ENCODE peak calls at places on chromosome X, in four cellular contexts. One of them, this sample, is unnamed.

GRCh38 chrX:130885996-130886395 is 17.0 kb downstream of the ENOX2 start:
- DNase-seq in endothelial cell: no peak
- DNase-seq in A549: no peak
- DNase-seq in IMR-90: no peak
- DNase-seq in this sample: no peak

GRCh38 chrX:106933538-106933961 is 13.3 kb downstream of the CLDN2 start:
- DNase-seq in IMR-90: peak; percentile 52
- DNase-seq in endothelial cell: no peak
- DNase-seq in A549: peak; percentile 61
- DNase-seq in this sample: no peak

GRCh38 chrX:42755820-42756219 is 22.1 kb downstream of the PPP1R2C start:
- DNase-seq in IMR-90: peak; percentile 42
- DNase-seq in endothelial cell: no peak
- DNase-seq in A549: peak; percentile 1
- DNase-seq in this sample: peak; percentile 82

GRCh38 chrX:119687661-119688413 is 5.1 kb downstream of the SEPTIN6 start:
- DNase-seq in A549: no peak
- DNase-seq in IMR-90: no peak
- DNase-seq in endothelial cell: no peak
- DNase-seq in this sample: no peak

GRCh38 chrX:2401201-2401589 is 99.6 kb downstream of the DHRSX start:
- DNase-seq in A549: no peak
- DNase-seq in IMR-90: no peak
- DNase-seq in endothelial cell: no peak
- DNase-seq in this sample: peak; percentile 41

GRCh38 chrX:40501456-40501855 is 79.3 kb upstream of the ATP6AP2 start:
- DNase-seq in endothelial cell: no peak
- DNase-seq in A549: no peak
- DNase-seq in IMR-90: no peak
- DNase-seq in this sample: no peak

GRCh38 chrX:110276778-110277177 is 41.1 kb downstream of the AMMECR1 start:
- DNase-seq in endothelial cell: no peak
- DNase-seq in IMR-90: no peak
- DNase-seq in A549: no peak
- DNase-seq in this sample: no peak

GRCh38 chrX:148310402-148311200 is 189.8 kb upstream of the AFF2 start:
- DNase-seq in A549: no peak
- DNase-seq in endothelial cell: no peak
- DNase-seq in IMR-90: no peak
- DNase-seq in this sample: no peak

GRCh38 chrX:102154900-102155805 is 624 bp downstream of the BEX5 start:
- DNase-seq in A549: no peak
- DNase-seq in endothelial cell: peak; percentile 28
- DNase-seq in IMR-90: no peak
- DNase-seq in this sample: no peak

GRCh38 chrX:124240422-124240821 is 92.0 kb upstream of the TEX13D start:
- DNase-seq in A549: no peak
- DNase-seq in endothelial cell: no peak
- DNase-seq in IMR-90: no peak
- DNase-seq in this sample: peak; percentile 22

GRCh38 chrX:54076903-54077302 is 32.6 kb upstream of the PHF8 start:
- DNase-seq in endothelial cell: no peak
- DNase-seq in A549: no peak
- DNase-seq in IMR-90: peak; percentile 60
- DNase-seq in this sample: peak; percentile 43

GRCh38 chrX:11180571-11180970 is 69.4 kb downstream of the HCCS start:
- DNase-seq in A549: no peak
- DNase-seq in endothelial cell: no peak
- DNase-seq in IMR-90: no peak
- DNase-seq in this sample: peak; percentile 42

GRCh38 chrX:119407681-119408080 is 8.5 kb downstream of the SLC25A43 start:
- DNase-seq in IMR-90: peak; percentile 30
- DNase-seq in A549: no peak
- DNase-seq in endothelial cell: no peak
- DNase-seq in this sample: peak; percentile 59

GRCh38 chrX:154748712-154749339 is 2.1 kb downstream of the GAB3 start:
- DNase-seq in A549: peak; percentile 56
- DNase-seq in IMR-90: peak; percentile 50
- DNase-seq in endothelial cell: peak; percentile 40
- DNase-seq in this sample: peak; percentile 62

GRCh38 chrX:9071031-9071650 is 37.2 kb upstream of the FAM9B start:
- DNase-seq in endothelial cell: no peak
- DNase-seq in IMR-90: peak; percentile 44
- DNase-seq in A549: no peak
- DNase-seq in this sample: peak; percentile 13

GRCh38 chrX:19515615-19516105 is 352 bp upstream of the MAP3K15 start:
- DNase-seq in endothelial cell: no peak
- DNase-seq in A549: peak; percentile 14
- DNase-seq in IMR-90: no peak
- DNase-seq in this sample: no peak
- TF ChIP-seq CTCF in endothelial cell: peak; percentile 52
- TF ChIP-seq CTCF in A549: no peak
- TF ChIP-seq CTCF in IMR-90: no peak
- TF ChIP-seq CTCF in this sample: no peak

DNA sequence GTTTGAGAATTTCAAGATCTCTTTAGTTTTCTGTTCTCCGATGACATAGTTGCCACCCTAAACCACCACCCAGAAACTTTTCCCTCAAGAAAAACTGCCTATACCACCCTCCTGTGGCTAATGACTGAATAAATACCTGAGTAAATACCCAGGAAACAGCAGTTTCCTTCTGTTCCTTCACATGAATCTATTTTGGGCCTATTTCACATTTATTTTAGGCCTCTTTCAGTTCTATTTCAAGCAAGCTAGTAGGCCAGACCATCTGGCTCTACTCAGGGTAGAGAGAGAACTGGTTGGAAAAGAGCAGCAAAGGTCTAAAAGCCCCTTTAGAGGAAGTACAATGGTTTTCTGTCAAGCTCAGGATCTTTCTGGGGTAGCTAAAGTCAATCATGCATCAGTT is 23.4 kb downstream of the ARHGEF9 start:
- DNase-seq in A549: no peak
- DNase-seq in IMR-90: no peak
- DNase-seq in endothelial cell: no peak
- DNase-seq in this sample: no peak
- TF ChIP-seq CTCF in A549: no peak
- TF ChIP-seq CTCF in IMR-90: no peak
- TF ChIP-seq CTCF in endothelial cell: no peak
- TF ChIP-seq CTCF in this sample: no peak

DNA sequence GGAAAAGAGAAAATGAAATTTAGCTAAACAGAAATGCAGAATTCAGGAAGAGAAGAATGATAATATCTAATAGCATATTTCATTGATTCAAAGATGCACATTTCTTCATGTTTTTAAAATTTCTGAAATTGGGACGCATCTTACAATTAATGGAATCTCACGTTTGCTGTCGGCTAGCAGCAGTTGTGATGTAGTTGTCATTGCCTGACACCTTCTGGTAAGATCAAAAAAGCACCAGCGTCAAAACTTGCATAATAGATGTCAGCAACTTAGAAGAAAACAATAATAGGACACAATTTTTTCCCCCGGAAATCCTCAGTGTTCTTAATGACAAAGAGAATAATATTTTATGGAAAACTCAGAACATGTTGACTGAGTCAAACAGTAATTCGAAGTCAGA is 29.8 kb upstream of the SLC7A3 start:
- DNase-seq in A549: no peak
- DNase-seq in endothelial cell: no peak
- DNase-seq in IMR-90: no peak
- DNase-seq in this sample: no peak
- TF ChIP-seq CTCF in A549: peak; percentile 27
- TF ChIP-seq CTCF in endothelial cell: no peak
- TF ChIP-seq CTCF in IMR-90: peak; percentile 6
- TF ChIP-seq CTCF in this sample: no peak

GRCh38 chrX:113539599-113540356 is 699.1 kb upstream of the AMOT start:
- DNase-seq in A549: no peak
- DNase-seq in endothelial cell: no peak
- DNase-seq in IMR-90: no peak
- DNase-seq in this sample: no peak
- TF ChIP-seq CTCF in A549: no peak
- TF ChIP-seq CTCF in endothelial cell: no peak
- TF ChIP-seq CTCF in IMR-90: no peak
- TF ChIP-seq CTCF in this sample: no peak

DNA sequence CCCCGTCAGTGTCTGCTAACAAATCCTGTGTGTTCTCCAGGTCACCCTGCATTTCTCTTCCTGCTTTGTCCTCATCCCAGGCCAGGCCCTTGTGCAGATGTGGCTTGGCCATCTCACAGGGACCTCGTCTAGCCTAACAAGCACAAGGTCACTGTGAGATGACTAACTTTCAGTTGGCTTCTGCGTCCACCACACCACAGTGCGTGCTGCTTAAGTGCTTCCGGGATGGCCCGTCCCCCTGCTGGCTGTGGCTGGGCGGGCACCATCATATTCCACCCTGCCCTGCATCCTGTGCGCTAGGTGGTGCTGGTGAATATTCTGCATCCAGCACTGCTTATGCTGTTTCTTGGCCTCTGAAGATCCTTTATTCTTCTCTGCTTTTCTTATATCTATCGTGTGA is 33.8 kb downstream of the RBBP7 start:
- DNase-seq in IMR-90: peak; percentile 13
- DNase-seq in endothelial cell: peak; percentile 43
- DNase-seq in A549: peak; percentile 57
- DNase-seq in this sample: peak; percentile 41
- TF ChIP-seq CTCF in IMR-90: peak; percentile 49
- TF ChIP-seq CTCF in endothelial cell: peak; percentile 54
- TF ChIP-seq CTCF in A549: peak; percentile 19
- TF ChIP-seq CTCF in this sample: peak; percentile 29

GRCh38 chrX:12702509-12703091 is 88.6 kb upstream of the PRPS2 start:
- DNase-seq in endothelial cell: peak; percentile 40
- DNase-seq in A549: no peak
- DNase-seq in IMR-90: no peak
- DNase-seq in this sample: peak; percentile 3
- TF ChIP-seq CTCF in endothelial cell: peak; percentile 68
- TF ChIP-seq CTCF in A549: peak; percentile 27
- TF ChIP-seq CTCF in IMR-90: peak; percentile 18
- TF ChIP-seq CTCF in this sample: peak; percentile 38

DNA sequence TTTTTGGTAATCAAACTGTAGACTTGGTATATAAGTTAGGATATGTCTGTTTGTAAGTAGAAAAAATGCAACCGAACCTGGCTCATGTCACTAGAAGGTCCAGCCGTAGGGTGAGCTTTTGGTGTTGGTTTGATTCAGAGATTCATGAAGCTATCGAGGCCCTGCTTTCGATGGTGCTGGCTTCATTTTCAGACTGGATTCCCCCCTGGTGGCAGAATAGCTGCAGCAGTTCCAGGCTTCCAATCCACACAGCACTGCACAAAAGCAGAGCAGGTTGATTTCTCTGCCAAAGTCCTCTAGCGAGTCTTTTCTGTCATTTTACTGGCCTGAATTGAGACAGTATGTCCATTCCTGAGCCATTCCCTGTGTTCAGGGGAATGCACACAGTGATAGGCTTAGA is 33.1 kb downstream of the PDK3 start:
- DNase-seq in IMR-90: no peak
- DNase-seq in endothelial cell: peak; percentile 11
- DNase-seq in A549: peak; percentile 28
- DNase-seq in this sample: peak; percentile 7
- TF ChIP-seq CTCF in IMR-90: no peak
- TF ChIP-seq CTCF in endothelial cell: no peak
- TF ChIP-seq CTCF in A549: peak; percentile 27
- TF ChIP-seq CTCF in this sample: peak; percentile 18

GRCh38 chrX:132592880-132593279 is 104.0 kb upstream of the MBNL3 start:
- DNase-seq in endothelial cell: peak; percentile 24
- DNase-seq in IMR-90: no peak
- DNase-seq in A549: no peak
- DNase-seq in this sample: peak; percentile 15
- TF ChIP-seq CTCF in endothelial cell: no peak
- TF ChIP-seq CTCF in IMR-90: no peak
- TF ChIP-seq CTCF in A549: no peak
- TF ChIP-seq CTCF in this sample: peak; percentile 35

DNA sequence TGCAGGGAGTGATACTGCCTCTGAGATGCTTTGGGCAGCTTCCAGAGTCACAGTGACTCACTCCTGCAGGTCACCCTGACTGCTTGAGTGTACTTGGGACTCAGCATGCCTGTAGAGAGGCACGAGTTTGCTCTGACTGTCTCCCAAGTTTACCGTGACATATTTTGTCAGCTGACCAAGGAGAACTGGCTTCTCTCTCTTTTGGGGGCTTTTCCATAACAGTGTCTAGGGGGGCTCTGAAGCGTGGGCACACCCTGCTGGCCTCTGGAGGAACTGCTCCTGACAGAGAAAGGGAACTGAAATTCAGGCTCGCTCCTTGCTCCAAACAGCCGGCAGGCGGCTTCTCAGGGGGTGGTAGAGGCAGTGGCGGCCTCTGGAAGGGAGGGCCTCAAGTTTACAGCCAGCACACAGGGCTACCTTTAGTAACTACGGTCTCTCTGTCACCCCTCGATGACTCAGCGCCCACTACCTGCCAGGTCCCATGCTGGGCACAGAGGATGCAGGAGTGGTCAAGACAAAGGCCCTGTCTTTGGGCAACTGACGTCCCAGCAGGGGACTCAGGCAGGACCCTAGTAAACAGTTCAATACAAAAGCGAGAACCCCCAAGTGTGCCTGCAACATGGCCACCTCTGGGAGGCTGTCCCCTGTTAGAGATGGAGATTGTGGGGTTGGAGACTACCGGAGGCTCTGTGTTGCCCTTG is 17.8 kb downstream of the ZNF185 start:
- DNase-seq in A549: peak; percentile 51
- DNase-seq in IMR-90: peak; percentile 79
- DNase-seq in endothelial cell: peak; percentile 52
- DNase-seq in this sample: peak; percentile 63
- TF ChIP-seq CTCF in A549: peak; percentile 45
- TF ChIP-seq CTCF in IMR-90: peak; percentile 61
- TF ChIP-seq CTCF in endothelial cell: peak; percentile 62
- TF ChIP-seq CTCF in this sample: peak; percentile 49

This sample was measured in fibroblast of mammary gland.